ENCODE peak calls at places on chromosomes 2 and 18, in six cellular contexts. H is lung; O is naive thymus-derived CD4-positive, alpha-beta T cell; N is effector memory CD4-positive, alpha-beta T cell; D is CD4-positive, CD25-positive, alpha-beta regulatory T cell; I is mesenchymal stem cell. M is an unnamed sample.

GRCh38 chr2:25340340-25340886 is 1.3 kb downstream of the DNMT3A start:
- DNase-seq in N (no peak), O (no peak), H (no peak), I (no peak), D (peak; percentile 25), M (no peak)

GRCh38 chr2:29317077-29317517 is 201.9 kb downstream of the CLIP4 start:
- DNase-seq in O (no peak), I (no peak), H (no peak), N (no peak), D (no peak), M (no peak)

GRCh38 chr2:11967946-11968465 is 221.6 kb downstream of the LPIN1 start:
- DNase-seq in D (no peak), H (no peak), N (no peak), I (peak; percentile 43), O (no peak), M (no peak)

GRCh38 chr2:205017381-205017780 is 472.1 kb downstream of the PARD3B start:
- DNase-seq in D (no peak), N (no peak), H (no peak), O (no peak), I (no peak), M (no peak)

GRCh38 chr2:237592425-237592980 is 2.0 kb upstream of the RAB17 start:
- DNase-seq in I (no peak), D (no peak), O (no peak), H (no peak), N (no peak), M (no peak)

GRCh38 chr2:138187221-138187620 is 222.9 kb downstream of the HNMT start:
- DNase-seq in N (no peak), O (no peak), H (no peak), D (no peak), I (no peak), M (no peak)

GRCh38 chr2:145350011-145350410 is 830.1 kb upstream of the ZEB2 start:
- DNase-seq in I (peak; percentile 47), O (no peak), N (no peak), D (no peak), H (no peak), M (no peak)

GRCh38 chr18:56298935-56299334 is 339.5 kb downstream of the TXNL1 start:
- DNase-seq in N (no peak), H (no peak), D (no peak), O (no peak), I (no peak), M (no peak)

GRCh38 chr18:37322497-37323035 is 243.0 kb downstream of the CELF4 start:
- DNase-seq in I (peak; percentile 46), O (no peak), D (no peak), N (no peak), H (no peak), M (peak; percentile 75)

GRCh38 chr2:230220347-230220969 is 674 bp upstream of the SP110 start:
- DNase-seq in H (no peak), N (no peak), D (no peak), I (no peak), O (no peak), M (no peak)
- H3K4me3 ChIP-seq in H (no peak overlapping the region), N (peak overlapping the region; percentile 96), D (peak overlapping the region; percentile 100), I (peak overlapping the region; percentile 56), O (peak overlapping the region; percentile 95), M (peak overlapping the region; percentile 41)

GRCh38 chr2:52629531-52629930 is 1138.1 kb upstream of the CHAC2 start:
- DNase-seq in N (no peak), H (no peak), I (no peak), D (no peak), O (no peak), M (no peak)
- H3K9me3 ChIP-seq in N (no peaks in the 10 kb centered on the region), H (no peaks in the 10 kb centered on the region), I (peaks cover 12% of the 10 kb centered on the region), D (no peaks in the 10 kb centered on the region), O (no peaks in the 10 kb centered on the region), M (no peaks in the 10 kb centered on the region)

GRCh38 chr2:239046822-239047221 is 198.9 kb downstream of the TWIST2 start:
- DNase-seq in O (no peak), N (no peak), D (no peak), I (no peak), H (no peak), M (no peak)
- H3K27me3 ChIP-seq in O (no peaks in the 10 kb centered on the region), N (no peaks in the 10 kb centered on the region), D (no peaks in the 10 kb centered on the region), I (peaks cover 7% of the 10 kb centered on the region), H (no peaks in the 10 kb centered on the region), M (no peaks in the 10 kb centered on the region)

GRCh38 chr18:57976230-57976773 is 67.7 kb upstream of the NEDD4L start:
- DNase-seq in O (no peak), D (no peak), I (no peak), N (no peak), H (no peak), M (no peak)
- H3K4me3 ChIP-seq in O (no peak overlapping the region), D (no peak overlapping the region), I (no peak overlapping the region), N (no peak overlapping the region), H (no peak overlapping the region), M (no peak overlapping the region)

DNA sequence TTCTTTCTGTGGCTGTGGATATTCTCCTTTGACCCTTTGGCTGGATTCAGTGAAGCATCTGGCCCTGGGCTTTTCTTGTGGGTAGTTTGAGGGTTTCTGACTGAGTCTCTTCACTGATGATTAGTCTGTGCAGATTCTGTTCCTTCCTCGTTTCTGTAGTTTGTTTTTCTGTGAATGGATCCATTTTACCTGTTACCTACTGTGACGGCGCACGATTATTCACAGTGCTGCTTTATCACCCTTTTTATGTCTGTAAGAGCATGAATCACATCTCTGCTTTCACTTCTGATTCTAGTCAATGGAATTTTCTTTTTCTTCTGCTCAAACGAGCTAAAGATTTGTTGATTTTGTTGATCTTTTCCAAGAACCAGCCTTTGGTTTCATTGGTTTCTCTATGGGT is 60.8 kb downstream of the SLC66A2 start:
- DNase-seq in I (no peak), D (no peak), O (no peak), H (no peak), N (no peak), M (no peak)
- H3K9me3 ChIP-seq in I (peaks cover 67% of the 10 kb centered on the region), D (peaks cover 50% of the 10 kb centered on the region), O (no peaks in the 10 kb centered on the region), H (peaks cover 20% of the 10 kb centered on the region), N (no peaks in the 10 kb centered on the region), M (peaks cover 4% of the 10 kb centered on the region)

GRCh38 chr18:57441395-57441794 is 6.2 kb downstream of the ONECUT2 start:
- DNase-seq in D (no peak), H (no peak), N (no peak), O (no peak), I (no peak), M (no peak)
- H3K27me3 ChIP-seq in D (peaks cover 38% of the 10 kb centered on the region), H (peaks cover 24% of the 10 kb centered on the region), N (peaks cover 64% of the 10 kb centered on the region), O (peaks cover 32% of the 10 kb centered on the region), I (peaks cover 96% of the 10 kb centered on the region), M (no peaks in the 10 kb centered on the region)

GRCh38 chr18:12307251-12307736 is 747 bp upstream of the TUBB6 start:
- DNase-seq in N (no peak), I (peak; percentile 84), O (no peak), D (no peak), H (no peak), M (no peak)
- H3K4me3 ChIP-seq in N (peak overlapping the region; percentile 32), I (peak overlapping the region; percentile 93), O (no peak overlapping the region), D (no peak overlapping the region), H (peak overlapping the region; percentile 29), M (peak overlapping the region; percentile 63)

DNA sequence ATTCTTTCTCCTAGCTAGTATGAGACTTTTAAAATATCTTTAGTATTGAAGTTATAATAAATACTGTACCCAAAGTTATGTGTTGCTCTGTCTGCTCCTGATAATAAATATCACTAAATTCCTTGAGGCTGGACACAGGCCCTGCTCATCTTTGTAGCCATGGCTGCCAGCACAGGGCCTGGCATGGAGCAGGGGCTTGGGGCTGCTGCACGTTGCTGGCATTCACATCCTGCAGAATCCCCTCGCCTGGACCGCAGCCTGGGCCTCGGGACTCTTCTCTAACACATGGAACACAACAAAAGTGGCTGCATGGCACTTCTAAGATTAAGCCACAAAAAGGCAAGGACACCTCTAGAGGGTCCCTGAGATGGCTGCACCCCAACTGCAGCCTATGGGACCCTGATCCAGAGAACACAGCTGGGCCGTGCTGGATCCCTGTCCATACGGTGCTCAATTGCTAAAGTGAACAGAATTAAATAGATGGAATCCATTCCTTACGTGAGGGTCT is 477.5 kb upstream of the MYT1L start:
- DNase-seq in I (no peak), D (no peak), O (no peak), H (no peak), N (no peak), M (no peak)
- H3K9me3 ChIP-seq in I (peaks cover 8% of the 10 kb centered on the region), D (peaks cover 2% of the 10 kb centered on the region), O (no peaks in the 10 kb centered on the region), H (peaks cover 22% of the 10 kb centered on the region), N (no peaks in the 10 kb centered on the region), M (no peaks in the 10 kb centered on the region)

GRCh38 chr2:41828052-41828643 is 219.7 kb upstream of the PKDCC start:
- DNase-seq in D (no peak), O (no peak), H (no peak), N (no peak), I (no peak), M (no peak)
- H3K27me3 ChIP-seq in D (peaks cover 25% of the 10 kb centered on the region), O (no peaks in the 10 kb centered on the region), H (no peaks in the 10 kb centered on the region), N (peaks cover 4% of the 10 kb centered on the region), I (peaks cover 16% of the 10 kb centered on the region), M (peaks cover 14% of the 10 kb centered on the region)

M was measured in HAP-1.